ENCODE peak calls at places on chromosomes 1 and 21, in eight cellular contexts. Y, Z, U, R, N, I, K and L are unnamed samples.

GRCh38 chr21:37407719-37408455 is 41.3 kb downstream of the DYRK1A start:
- DNase-seq in I (no peak), N (no peak), Z (no peak), U (peak; percentile 42), Y (no peak), K (no peak), R (peak; percentile 33), L (no peak)

GRCh38 chr1:78075621-78076020 is 29.9 kb downstream of the GIPC2 start:
- DNase-seq in Z (no peak), K (no peak), N (no peak), Y (no peak), U (peak; percentile 45), I (no peak), R (peak; percentile 43), L (no peak)

GRCh38 chr1:26826261-26827201 is at the start of gene ZDHHC18:
- DNase-seq in K (peak; percentile 89), N (peak; percentile 77), Y (peak; percentile 90), R (peak; percentile 49), U (peak; percentile 49), I (peak; percentile 8), Z (peak; percentile 84), L (peak; percentile 82)

GRCh38 chr1:224266105-224266935 is 63.7 kb downstream of the NVL start:
- DNase-seq in U (no peak), I (no peak), N (no peak), R (peak; percentile 66), K (no peak), Y (no peak), Z (no peak), L (no peak)

GRCh38 chr1:57512386-57512785 is 88.5 kb upstream of the DAB1 start:
- DNase-seq in N (no peak), Z (no peak), K (no peak), I (no peak), R (no peak), Y (no peak), U (no peak), L (no peak)

GRCh38 chr21:32572574-32573420 is 12.5 kb downstream of the TCP10L start:
- DNase-seq in Y (no peak), U (no peak), K (no peak), I (peak; percentile 90), R (no peak), N (peak; percentile 72), Z (no peak), L (no peak)

GRCh38 chr1:24961961-24962861 is 32.1 kb upstream of the RUNX3 start:
- DNase-seq in K (peak; percentile 57), U (no peak), I (no peak), R (no peak), Y (peak; percentile 35), Z (no peak), N (no peak), L (peak; percentile 65)

GRCh38 chr1:157199421-157199755 is 61.2 kb upstream of the ETV3 start:
- DNase-seq in I (no peak), U (peak; percentile 2), Z (no peak), Y (no peak), N (no peak), K (no peak), R (no peak), L (no peak)

GRCh38 chr1:150613061-150613920 is 16.1 kb downstream of the ENSA start:
- DNase-seq in K (no peak), I (peak; percentile 97), Z (peak; percentile 60), R (peak; percentile 97), Y (no peak), N (peak; percentile 80), U (peak; percentile 98), L (no peak)

GRCh38 chr1:226634611-226635246 is 86.2 kb downstream of the STUM start:
- DNase-seq in R (no peak), I (no peak), N (no peak), Z (no peak), K (no peak), Y (peak; percentile 56), U (no peak), L (no peak)

GRCh38 chr1:200849430-200849829 is 23.4 kb upstream of the GPR25 start:
- DNase-seq in U (no peak), Z (no peak), N (no peak), K (no peak), Y (no peak), R (no peak), I (no peak), L (no peak)

GRCh38 chr1:212797681-212798080 is 6.0 kb downstream of the TATDN3 start:
- DNase-seq in Z (no peak), N (no peak), Y (no peak), I (no peak), R (peak; percentile 15), U (no peak), K (no peak), L (no peak)

GRCh38 chr21:33157303-33157702 is 72.4 kb upstream of the IFNAR2 start:
- DNase-seq in Z (no peak), U (peak; percentile 24), K (peak; percentile 42), N (no peak), Y (no peak), R (no peak), I (no peak), L (peak; percentile 70)

GRCh38 chr1:113684153-113684541 is 75.1 kb downstream of the PHTF1 start:
- DNase-seq in R (no peak), Y (no peak), K (no peak), I (no peak), U (peak; percentile 54), Z (no peak), N (peak; percentile 39), L (no peak)